ENCODE peak calls at places on chromosomes 11 and 22, in four cellular contexts. L, S, P and O are unnamed samples.

GRCh38 chr11:48073031-48073861 is 92.9 kb downstream of the PTPRJ start:
- DNase-seq in S (no peak), L (no peak), P (no peak), O (no peak)

GRCh38 chr22:46546466-46547178 is 9.2 kb upstream of the CELSR1 start:
- DNase-seq in L (no peak), P (no peak), S (no peak), O (no peak)

GRCh38 chr22:29394931-29395581 is 6.7 kb upstream of the AP1B1 start:
- DNase-seq in S (peak; percentile 47), P (peak; percentile 70), L (peak; percentile 48), O (peak; percentile 39)

GRCh38 chr11:105706025-105706530 is 96.2 kb downstream of the GRIA4 start:
- DNase-seq in P (no peak), S (no peak), L (no peak), O (no peak)

GRCh38 chr11:69361466-69361865 is 67.5 kb downstream of the MYEOV start:
- DNase-seq in P (no peak), L (no peak), S (no peak), O (no peak)

GRCh38 chr11:76939219-76939631 is 78.5 kb downstream of the ACER3 start:
- DNase-seq in S (no peak), L (no peak), P (peak; percentile 48), O (peak; percentile 71)

GRCh38 chr11:125128450-125128849 is 17.0 kb upstream of the TMEM218 start:
- DNase-seq in S (no peak), L (no peak), P (no peak), O (no peak)

GRCh38 chr11:118618991-118619375 is 11.6 kb downstream of the PHLDB1 start:
- DNase-seq in P (no peak), L (no peak), S (no peak), O (no peak)

GRCh38 chr11:17423533-17424310 is 35.3 kb upstream of the KCNJ11 start:
- DNase-seq in S (no peak), L (no peak), P (peak; percentile 58), O (no peak)

GRCh38 chr22:50460942-50461341 is 13.9 kb downstream of the SBF1 start:
- DNase-seq in P (no peak), S (no peak), L (no peak), O (no peak)

GRCh38 chr11:2860636-2861035 is 24.9 kb downstream of the CDKN1C start:
- DNase-seq in L (no peak), P (peak; percentile 57), S (peak; percentile 34), O (no peak)

GRCh38 chr11:69674267-69674885 is 777 bp downstream of the LTO1 start:
- DNase-seq in P (no peak), S (no peak), L (no peak), O (no peak)

GRCh38 chr11:107929611-107930200 is 1.5 kb downstream of the RAB39A start:
- DNase-seq in S (no peak), P (no peak), L (no peak), O (no peak)

GRCh38 chr22:33126881-33127280 is 68.7 kb upstream of the SYN3 start:
- DNase-seq in S (no peak), P (peak; percentile 39), L (no peak), O (no peak)
- TF ChIP-seq TCF7L2 in S (no peak), P (no peak), L (no peak), O (no peak)

GRCh38 chr22:18977824-18978425 is 41.8 kb upstream of the PRODH start:
- DNase-seq in P (no peak), S (no peak), L (no peak), O (no peak)
- H3K9me3 ChIP-seq in P (peaks cover 15% of the 10 kb centered on the region), S (peaks cover 7% of the 10 kb centered on the region), L (peaks cover 6% of the 10 kb centered on the region), O (no peaks in the 10 kb centered on the region)

GRCh38 chr11:31806186-31806943 is 4.8 kb downstream of the PAX6 start:
- DNase-seq in L (no peak), S (no peak), P (no peak), O (no peak)
- TF ChIP-seq TCF7L2 in L (no peak), S (no peak), P (no peak), O (no peak)

GRCh38 chr22:47884200-47884599 is 1121.8 kb downstream of the TBC1D22A start:
- DNase-seq in L (no peak), S (no peak), P (no peak), O (no peak)

GRCh38 chr22:47891609-47892008 is 1129.2 kb downstream of the TBC1D22A start:
- DNase-seq in L (no peak), S (no peak), P (no peak), O (no peak)

GRCh38 chr22:47883757-47884156 is 1121.3 kb downstream of the TBC1D22A start:
- DNase-seq in S (no peak), L (no peak), P (no peak), O (no peak)

GRCh38 chr22:47884775-47885174 is 1122.3 kb downstream of the TBC1D22A start:
- DNase-seq in S (no peak), P (no peak), L (no peak), O (no peak)

GRCh38 chr22:47888807-47889206 is 1126.4 kb downstream of the TBC1D22A start:
- DNase-seq in S (no peak), L (no peak), P (no peak), O (no peak)
- H3K9me3 ChIP-seq in S (no peaks in the 10 kb centered on the region), L (no peaks in the 10 kb centered on the region), P (no peaks in the 10 kb centered on the region), O (no peaks in the 10 kb centered on the region)